ENCODE peak calls at places on chromosome 7, in seven cellular contexts. E is activated CD4-positive, CD25-positive, alpha-beta regulatory T cell; F is GM23248; K is A673; R is left ventricle myocardium superior; N is COR-L47; G is ELF-1. U is an unnamed sample.

GRCh38 chr7:158802535-158803199 is 26.6 kb downstream of the ESYT2 start:
- DNase-seq in F (peak; percentile 59), R (no peak), K (peak; percentile 29), G (peak; percentile 65), E (no peak), N (no peak), U (no peak)

GRCh38 chr7:149020483-149020882 is 7.8 kb downstream of the PDIA4 start:
- DNase-seq in R (no peak), N (no peak), K (no peak), G (no peak), E (no peak), F (no peak), U (no peak)

GRCh38 chr7:123492485-123492884 is 41.9 kb downstream of the IQUB start:
- DNase-seq in K (peak; percentile 10), R (no peak), G (no peak), E (no peak), F (peak; percentile 19), N (no peak), U (no peak)

GRCh38 chr7:148914208-148914777 is 30.2 kb upstream of the EZH2 start:
- DNase-seq in K (peak; percentile 58), G (peak; percentile 15), E (no peak), N (no peak), F (peak; percentile 68), R (no peak), U (no peak)

GRCh38 chr7:130256716-130257115 is 9.9 kb upstream of the CPA2 start:
- DNase-seq in K (no peak), N (no peak), R (no peak), G (peak; percentile 54), E (no peak), F (no peak), U (no peak)

GRCh38 chr7:120033114-120033513 is 239.9 kb upstream of the KCND2 start:
- DNase-seq in G (peak; percentile 36), F (no peak), N (no peak), R (no peak), K (peak; percentile 1), E (no peak), U (no peak)

GRCh38 chr7:30010022-30010421 is 16.5 kb downstream of the FKBP14 start:
- DNase-seq in E (no peak), K (no peak), R (no peak), N (no peak), G (no peak), F (no peak), U (no peak)

GRCh38 chr7:91550931-91551330 is 286.7 kb downstream of the FZD1 start:
- DNase-seq in E (no peak), G (no peak), R (no peak), K (no peak), N (no peak), F (no peak), U (no peak)

GRCh38 chr7:40833541-40834234 is 698.9 kb downstream of the SUGCT start:
- DNase-seq in R (no peak), K (no peak), N (no peak), E (no peak), G (no peak), F (peak; percentile 62), U (no peak)

GRCh38 chr7:157738064-157738460 is 401.3 kb downstream of the DNAJB6 start:
- DNase-seq in F (no peak), K (peak; percentile 7), R (no peak), E (no peak), N (no peak), G (peak; percentile 75), U (no peak)

GRCh38 chr7:44401692-44402091 is 76.3 kb upstream of the CAMK2B start:
- DNase-seq in K (no peak), F (no peak), E (no peak), R (no peak), G (no peak), N (no peak), U (no peak)

GRCh38 chr7:43655584-43655983 is 72.7 kb downstream of the STK17A start:
- DNase-seq in G (no peak), F (no peak), N (no peak), R (no peak), K (no peak), E (no peak), U (no peak)

GRCh38 chr7:27314111-27314510 is 71.5 kb downstream of the EVX1 start:
- DNase-seq in F (no peak), R (no peak), K (no peak), G (peak; percentile 68), N (no peak), E (no peak), U (no peak)

GRCh38 chr7:84100866-84101265 is 93.7 kb downstream of the SEMA3A start:
- DNase-seq in E (no peak), R (no peak), G (no peak), F (peak; percentile 63), N (no peak), K (peak; percentile 64), U (no peak)

GRCh38 chr7:44867073-44867990 is 18.0 kb downstream of the PURB start:
- DNase-seq in G (peak; percentile 26), K (peak; percentile 44), R (no peak), N (no peak), F (peak; percentile 94), E (no peak), U (no peak)

U was measured in stimulated activated naive CD4-positive, alpha-beta T cell.